ENCODE peak calls at places on chromosomes 5 and 9, in nine cellular contexts. M, L, H, P, G, I, W, Y and Q are unnamed samples.

GRCh38 chr5:116478461-116478860 is 96.2 kb downstream of the SEMA6A start:
- DNase-seq in H (no peak), Y (no peak), L (no peak), I (no peak), G (no peak), P (no peak), M (no peak), W (no peak), Q (no peak)

GRCh38 chr9:135883410-135884089 is 23.8 kb downstream of the CAMSAP1 start:
- DNase-seq in I (no peak), L (no peak), M (no peak), W (no peak), H (no peak), G (no peak), Y (no peak), P (no peak), Q (no peak)

GRCh38 chr5:144297083-144297482 is 126.4 kb downstream of the KCTD16 start:
- DNase-seq in P (no peak), W (no peak), Y (no peak), L (no peak), M (no peak), G (no peak), I (no peak), H (no peak), Q (no peak)

GRCh38 chr5:169416583-169417196 is 115.8 kb upstream of the SLIT3 start:
- DNase-seq in G (peak; percentile 26), P (peak; percentile 85), W (no peak), L (no peak), I (peak; percentile 72), M (no peak), Y (no peak), H (peak; percentile 57), Q (no peak)

GRCh38 chr9:33517373-33517772 is 6.7 kb upstream of the ANKRD18B start:
- DNase-seq in H (peak; percentile 54), Y (no peak), M (peak; percentile 59), L (no peak), W (peak; percentile 45), I (peak; percentile 39), G (no peak), P (no peak), Q (no peak)

GRCh38 chr5:119302916-119303897 is 52.6 kb upstream of the TNFAIP8 start:
- DNase-seq in G (no peak), I (no peak), Y (no peak), L (no peak), W (peak; percentile 96), P (no peak), H (no peak), M (peak; percentile 99), Q (no peak)

GRCh38 chr5:50724-51499 is 41.1 kb upstream of the PLEKHG4B start:
- DNase-seq in Y (no peak), I (peak; percentile 46), W (no peak), H (no peak), G (no peak), L (no peak), P (no peak), M (no peak), Q (no peak)

GRCh38 chr9:81292056-81292805 is 397.1 kb downstream of the TLE1 start:
- DNase-seq in M (no peak), Y (no peak), H (no peak), G (no peak), P (no peak), I (no peak), W (no peak), L (no peak), Q (no peak)

GRCh38 chr5:155934964-155935363 is 392.0 kb upstream of the SGCD start:
- DNase-seq in G (no peak), W (no peak), Y (no peak), P (no peak), M (no peak), H (no peak), I (no peak), L (no peak), Q (no peak)

GRCh38 chr9:98801969-98802371 is 5.5 kb upstream of the GALNT12 start:
- DNase-seq in W (peak; percentile 90), L (no peak), H (no peak), I (no peak), G (no peak), Y (no peak), M (peak; percentile 83), P (no peak), Q (peak; percentile 18)
- TF ChIP-seq CTCF in W (no peak), L (no peak), H (no peak), I (no peak), G (no peak), Y (no peak), M (no peak), P (no peak), Q (no peak)

DNA sequence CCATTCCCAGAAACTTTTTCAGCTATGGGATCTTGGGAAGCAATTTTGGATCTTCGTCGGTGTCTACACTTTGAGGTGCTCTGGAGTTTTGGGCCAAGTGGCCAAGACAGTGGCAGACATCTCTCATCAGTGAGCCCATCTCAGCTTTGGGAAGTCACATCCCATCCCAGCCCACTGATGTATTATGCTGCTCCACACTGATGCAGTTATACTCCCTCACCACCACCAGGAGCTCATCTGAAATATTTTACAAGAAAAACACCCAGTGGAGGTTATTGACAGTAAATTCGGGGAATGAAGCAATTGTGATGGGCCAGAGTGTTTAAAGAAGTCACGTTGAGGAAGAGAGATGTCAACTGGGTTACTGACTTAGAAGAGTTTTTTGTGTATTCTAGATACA is 378.0 kb downstream of the KDM4C start:
- DNase-seq in P (no peak), L (no peak), I (no peak), Y (no peak), M (no peak), W (no peak), G (no peak), H (no peak), Q (no peak)
- TF ChIP-seq CTCF in P (no peak), L (no peak), I (no peak), Y (no peak), M (no peak), W (no peak), G (no peak), H (no peak), Q (no peak)

GRCh38 chr5:135615171-135615570 is 36.4 kb upstream of the CXCL14 start:
- DNase-seq in I (no peak), L (no peak), G (no peak), H (no peak), W (no peak), Y (no peak), P (no peak), M (no peak), Q (no peak)
- TF ChIP-seq CTCF in I (no peak), L (no peak), G (no peak), H (no peak), W (no peak), Y (no peak), P (no peak), M (no peak), Q (no peak)

DNA sequence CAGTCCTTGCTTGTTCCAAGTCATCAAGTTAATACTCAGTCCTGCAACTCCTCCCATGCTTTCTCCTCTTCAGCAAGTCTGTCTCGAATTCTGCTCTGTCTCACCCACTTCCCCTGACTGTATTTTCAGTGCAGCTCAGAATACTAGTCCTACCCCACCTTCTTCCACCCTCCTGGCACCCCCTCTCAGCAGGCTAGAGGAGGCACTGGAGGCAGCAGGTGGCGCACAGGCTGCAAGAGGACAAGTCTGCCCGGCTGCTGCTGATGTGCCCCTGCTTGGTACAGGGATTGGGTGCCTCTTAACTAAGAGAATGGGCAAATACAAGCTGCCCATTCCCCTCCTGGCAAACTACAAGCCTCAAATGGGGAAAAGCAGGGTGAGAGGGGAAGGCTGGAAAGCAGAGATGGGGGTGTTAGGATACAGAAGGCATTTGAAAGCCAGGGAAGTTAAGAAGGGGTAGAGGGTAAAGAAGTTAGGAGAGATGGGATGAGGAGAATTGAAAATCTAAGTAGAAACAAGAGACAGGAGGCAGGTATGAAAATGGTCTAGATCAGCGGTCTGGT is 5.0 kb downstream of the TLN1 start:
- DNase-seq in L (peak; percentile 21), I (no peak), Y (peak; percentile 28), M (no peak), H (no peak), W (no peak), G (no peak), P (no peak), Q (no peak)
- TF ChIP-seq CTCF in L (peak; percentile 17), I (no peak), Y (peak; percentile 14), M (peak; percentile 19), H (no peak), W (no peak), G (no peak), P (no peak), Q (no peak)

GRCh38 chr5:66796306-66797292 is 200.4 kb downstream of the MAST4 start:
- DNase-seq in M (no peak), L (no peak), I (no peak), G (no peak), P (no peak), Y (no peak), H (no peak), W (no peak), Q (no peak)
- TF ChIP-seq CTCF in M (peak; percentile 3), L (no peak), I (peak; percentile 43), G (no peak), P (no peak), Y (no peak), H (no peak), W (peak; percentile 47), Q (peak; percentile 49)